ENCODE peak calls at places on chromosomes 13 and 19, in four cellular contexts. R, C, E and N are unnamed samples.

GRCh38 chr13:100473087-100473486 is 115.5 kb downstream of the GGACT start:
- ATAC-seq in R (no peak), C (no peak), E (no peak), N (no peak)

GRCh38 chr13:61094865-61095264 is 320.8 kb downstream of the PCDH20 start:
- ATAC-seq in R (no peak), C (no peak), E (no peak), N (no peak)

GRCh38 chr13:51297556-51297955 is 41.9 kb upstream of the SERPINE3 start:
- ATAC-seq in R (no peak), C (no peak), E (no peak), N (no peak)

GRCh38 chr19:33235996-33236350 is 10.3 kb upstream of the SLC7A10 start:
- ATAC-seq in R (no peak), C (no peak), E (no peak), N (no peak)

GRCh38 chr13:64099994-64100393 is 2684.3 kb upstream of the PCDH20 start:
- ATAC-seq in R (no peak), C (no peak), E (no peak), N (no peak)

GRCh38 chr13:41554180-41554579 is 96.8 kb downstream of the RGCC start:
- ATAC-seq in R (no peak), C (no peak), E (no peak), N (no peak)

GRCh38 chr13:23616228-23616627 is 46.0 kb downstream of the TNFRSF19 start:
- ATAC-seq in R (no peak), C (no peak), E (no peak), N (no peak)

GRCh38 chr13:94233401-94233800 is 246.1 kb downstream of the DCT start:
- ATAC-seq in R (peak; percentile 97), C (peak; percentile 56), E (peak; percentile 72), N (peak; percentile 71)

GRCh38 chr19:14434543-14435319 is 1.6 kb downstream of the PKN1 start:
- ATAC-seq in R (peak; percentile 71), C (peak; percentile 85), E (peak; percentile 91), N (peak; percentile 89)

GRCh38 chr13:40432018-40432978 is 234.1 kb downstream of the FOXO1 start:
- ATAC-seq in R (no peak), C (no peak), E (peak; percentile 57), N (no peak)

GRCh38 chr19:10408511-10409291 is 5.4 kb upstream of the CDC37 start:
- ATAC-seq in R (no peak), C (no peak), E (no peak), N (no peak)

GRCh38 chr19:42239544-42240220 is 2.7 kb downstream of the GSK3A start:
- ATAC-seq in R (no peak), C (no peak), E (no peak), N (no peak)
- H3K4me3 ChIP-seq in R (no peak overlapping the region), C (no peak overlapping the region), E (no peak overlapping the region), N (no peak overlapping the region)

DNA sequence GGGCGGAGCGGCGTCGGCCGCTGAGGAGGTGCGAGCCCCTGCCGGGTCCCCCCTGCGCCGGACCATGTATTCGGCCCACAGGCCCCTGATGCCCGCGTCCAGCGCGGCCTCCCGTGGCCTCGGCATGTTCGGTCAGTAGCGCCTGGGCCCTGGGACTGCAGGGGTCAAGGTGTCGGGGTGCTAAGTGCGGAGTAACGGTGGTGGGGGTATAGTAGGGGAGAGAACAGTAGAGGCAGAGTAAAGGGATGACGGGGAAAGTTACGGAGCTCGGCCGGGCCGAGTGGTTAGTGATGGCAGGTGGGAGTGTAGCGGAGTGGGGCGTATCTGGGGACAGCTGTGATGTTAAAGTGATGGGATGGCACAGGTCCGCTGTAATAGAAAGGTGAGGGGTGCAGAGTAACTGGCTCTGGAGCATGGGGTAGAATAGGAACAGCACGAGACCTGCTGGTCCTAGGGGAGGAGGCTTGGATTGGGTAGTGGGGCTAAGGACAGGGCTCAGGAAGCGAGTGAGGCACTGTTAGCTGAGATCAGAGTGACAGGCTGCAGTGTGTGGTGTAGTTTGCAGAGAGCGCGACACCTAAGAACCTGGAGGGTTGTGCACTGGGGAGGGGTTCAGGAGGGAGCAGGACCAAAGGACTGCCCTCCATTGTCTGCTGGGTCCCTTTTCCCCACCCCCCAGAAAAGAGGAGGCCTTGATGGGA is 15.7 kb downstream of the CIC start:
- ATAC-seq in R (no peak), C (no peak), E (no peak), N (no peak)
- H3K27ac ChIP-seq in R (peak overlapping the region; percentile 94), C (peak overlapping the region; percentile 82), E (peak overlapping the region; percentile 43), N (peak overlapping the region; percentile 97)

DNA sequence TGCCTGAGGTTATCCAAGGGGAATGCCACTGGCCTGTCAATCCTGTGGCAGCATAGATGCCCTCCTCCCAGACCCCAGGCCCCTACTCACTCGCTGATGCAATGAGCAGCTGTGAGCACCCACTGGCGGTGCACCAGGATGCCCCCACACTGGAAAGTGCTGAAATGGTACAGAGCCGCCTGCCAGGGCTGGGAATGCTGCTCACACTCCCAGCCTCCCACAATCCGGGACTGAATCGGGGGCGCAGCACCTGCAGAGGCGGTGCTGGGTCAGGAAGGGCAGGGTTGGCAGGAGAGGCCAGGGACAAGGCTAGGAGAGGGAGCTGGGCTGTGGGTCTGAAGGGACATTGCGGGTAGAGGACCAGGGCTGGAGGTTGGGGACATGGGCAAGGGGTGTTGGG is 2.0 kb downstream of the KLK1 start:
- ATAC-seq in R (no peak), C (no peak), E (no peak), N (no peak)
- H3K4me1 ChIP-seq in R (peaks cover 13% of the 10 kb centered on the region), C (no peaks in the 10 kb centered on the region), E (no peaks in the 10 kb centered on the region), N (no peaks in the 10 kb centered on the region)

GRCh38 chr19:13022111-13022858 is 27.0 kb downstream of the NFIX start:
- ATAC-seq in R (no peak), C (no peak), E (peak; percentile 46), N (peak; percentile 44)
- H3K4me3 ChIP-seq in R (no peak overlapping the region), C (peak overlapping the region; percentile 14), E (peak overlapping the region; percentile 27), N (peak overlapping the region; percentile 35)

DNA sequence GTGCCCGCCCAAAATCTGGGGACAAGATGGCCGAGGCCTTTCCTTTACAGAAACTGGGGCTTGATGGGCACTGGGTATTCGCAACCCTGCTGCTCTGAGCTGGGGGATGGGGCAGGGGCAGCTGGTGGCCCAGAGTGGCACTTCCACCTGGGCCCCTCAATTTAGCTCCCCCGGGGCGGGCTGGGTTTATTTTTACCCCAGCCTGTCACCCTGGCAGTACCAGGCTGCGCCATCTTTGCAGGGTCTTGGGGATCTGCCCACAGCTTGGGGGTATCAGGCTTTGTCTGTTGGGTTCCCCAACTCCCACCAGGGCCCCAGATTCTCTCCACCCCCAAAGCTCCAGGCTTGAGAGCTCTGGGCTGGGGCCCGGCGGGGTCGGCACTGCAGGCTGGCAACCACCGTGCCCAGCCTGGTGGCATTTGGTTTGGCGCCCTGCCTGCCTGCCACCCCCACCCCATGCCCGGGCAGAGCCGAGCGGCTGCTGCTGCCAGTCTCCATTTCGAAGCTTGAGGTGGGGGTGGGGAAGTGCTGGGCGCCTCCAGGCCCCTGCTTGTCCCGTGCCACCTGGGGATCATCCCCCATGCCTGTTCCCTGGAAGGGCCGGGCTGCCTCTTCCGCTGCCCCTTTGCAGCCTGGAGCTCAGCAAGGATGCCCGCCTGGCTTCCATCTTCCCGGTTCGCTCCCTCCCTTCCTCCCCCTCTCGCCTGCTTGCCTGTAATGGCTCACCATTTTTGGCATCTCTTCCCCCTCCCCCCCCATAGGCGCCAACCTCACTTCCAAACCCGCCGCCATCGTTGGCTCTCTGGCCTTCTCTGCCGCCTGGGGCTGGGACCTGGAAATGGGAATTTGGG is 11.4 kb downstream of the NFIX start:
- ATAC-seq in R (no peak), C (no peak), E (no peak), N (peak; percentile 18)
- H3K27ac ChIP-seq in R (no peak overlapping the region), C (peak overlapping the region; percentile 99), E (peak overlapping the region; percentile 53), N (peak overlapping the region; percentile 96)

GRCh38 chr19:307793-308420 is 16.7 kb upstream of the PLPP2 start:
- ATAC-seq in R (no peak), C (peak; percentile 11), E (peak; percentile 30), N (no peak)

GRCh38 chr19:308471-309205 is 17.4 kb upstream of the PLPP2 start:
- ATAC-seq in R (no peak), C (no peak), E (no peak), N (no peak)

GRCh38 chr19:310141-310651 is 19.0 kb upstream of the PLPP2 start:
- ATAC-seq in R (no peak), C (no peak), E (no peak), N (peak; percentile 36)

GRCh38 chr19:310781-311496 is 19.7 kb upstream of the PLPP2 start:
- ATAC-seq in R (no peak), C (no peak), E (no peak), N (no peak)

DNA sequence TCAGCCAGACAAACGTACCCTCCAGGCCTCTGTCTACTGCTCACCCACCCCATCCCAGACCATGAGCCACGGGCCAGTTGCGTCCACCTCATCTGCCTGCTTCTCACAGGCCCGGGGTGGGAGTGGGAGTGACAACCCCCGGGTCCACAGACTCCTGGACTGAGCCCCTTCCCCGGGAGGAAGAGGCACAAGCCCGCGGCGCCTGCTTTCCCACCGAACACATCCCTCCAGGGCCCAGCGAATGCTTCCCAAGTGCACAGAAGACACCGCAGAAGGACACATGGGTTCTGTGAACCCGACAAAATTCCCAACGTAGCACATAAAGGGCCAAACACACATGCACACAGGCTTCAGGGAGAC is 18.0 kb upstream of the PLPP2 start:
- ATAC-seq in R (no peak), C (no peak), E (no peak), N (no peak)
- H3K4me1 ChIP-seq in R (no peaks in the 10 kb centered on the region), C (no peaks in the 10 kb centered on the region), E (no peaks in the 10 kb centered on the region), N (peaks cover 26% of the 10 kb centered on the region)